ENCODE peak calls at places on chromosomes 12 and 14, in five cellular contexts. R is astrocyte of the cerebellum, P is heart left ventricle, T is fibroblast of pulmonary artery, D is fibroblast of mammary gland. Y is an unnamed sample.

GRCh38 chr14:76919811-76920571 is 93.8 kb downstream of the LRRC74A start:
- DNase-seq in R (no peak), P (peak; percentile 60), T (peak; percentile 96), D (peak; percentile 56), Y (no peak)

GRCh38 chr12:56377310-56377988 is 14.8 kb upstream of the APOF start:
- DNase-seq in R (no peak), P (no peak), T (peak; percentile 32), D (peak; percentile 55), Y (no peak)

GRCh38 chr12:32605326-32606095 is 73.6 kb upstream of the DNM1L start:
- DNase-seq in R (no peak), P (no peak), T (no peak), D (no peak), Y (no peak)

GRCh38 chr12:123149828-123150272 is 1.0 kb downstream of the PITPNM2 start:
- DNase-seq in R (no peak), P (no peak), T (no peak), D (no peak), Y (no peak)

GRCh38 chr14:50977863-50978520 is 33.7 kb upstream of the PYGL start:
- DNase-seq in R (no peak), P (no peak), T (no peak), D (no peak), Y (no peak)

GRCh38 chr12:101951002-101951670 is 73.8 kb downstream of the DRAM1 start:
- DNase-seq in R (no peak), P (no peak), T (no peak), D (no peak), Y (no peak)

GRCh38 chr14:76887196-76887595 is 61.0 kb downstream of the LRRC74A start:
- DNase-seq in R (no peak), P (peak; percentile 44), T (peak; percentile 18), D (peak; percentile 14), Y (no peak)

GRCh38 chr12:92538970-92539749 is 163.6 kb upstream of the PLEKHG7 start:
- DNase-seq in R (peak; percentile 8), P (peak; percentile 27), T (peak; percentile 95), D (peak; percentile 91), Y (no peak)

GRCh38 chr14:54815016-54815415 is 87.6 kb downstream of the GCH1 start:
- DNase-seq in R (no peak), P (no peak), T (peak; percentile 77), D (peak; percentile 80), Y (no peak)

GRCh38 chr14:92039073-92039719 is 663 bp downstream of the TRIP11 start:
- DNase-seq in R (peak; percentile 63), P (no peak), T (peak; percentile 76), D (peak; percentile 63), Y (no peak)

GRCh38 chr12:4771172-4771959 is 51.2 kb downstream of the GALNT8 start:
- DNase-seq in R (no peak), P (no peak), T (no peak), D (no peak), Y (no peak)

GRCh38 chr12:75099215-75099614 is 110.4 kb downstream of the KCNC2 start:
- DNase-seq in R (no peak), P (no peak), T (no peak), D (no peak), Y (no peak)

GRCh38 chr14:92426237-92426636 is 87.3 kb upstream of the RIN3 start:
- DNase-seq in R (peak; percentile 78), P (no peak), T (peak; percentile 53), D (peak; percentile 49), Y (no peak)

GRCh38 chr12:48973531-48973930 is 2.0 kb upstream of the WNT10B start:
- DNase-seq in R (no peak), P (no peak), T (no peak), D (peak; percentile 32), Y (no peak)

GRCh38 chr12:127819066-127819465 is 447.9 kb upstream of the TMEM132C start:
- DNase-seq in R (no peak), P (no peak), T (no peak), D (peak; percentile 32), Y (no peak)

GRCh38 chr12:76962099-76962498 is 83.3 kb upstream of the CSRP2 start:
- DNase-seq in R (no peak), P (no peak), T (no peak), D (no peak), Y (no peak)

GRCh38 chr12:7150356-7150755 is 20.2 kb downstream of the CLSTN3 start:
- DNase-seq in R (no peak), P (no peak), T (no peak), D (no peak), Y (no peak)

GRCh38 chr12:80356092-80356491 is 87.9 kb upstream of the PTPRQ start:
- DNase-seq in R (no peak), P (no peak), T (peak; percentile 48), D (peak; percentile 5), Y (no peak)

GRCh38 chr14:95683793-95684192 is 2.4 kb upstream of the TCL1B start:
- DNase-seq in R (no peak), P (no peak), T (no peak), D (peak; percentile 15), Y (no peak)

GRCh38 chr12:1277905-1278304 is 286.9 kb downstream of the ERC1 start:
- DNase-seq in R (no peak), P (no peak), T (no peak), D (no peak), Y (no peak)

GRCh38 chr12:85155791-85156190 is 119.6 kb downstream of the LRRIQ1 start:
- DNase-seq in R (peak; percentile 29), P (no peak), T (peak; percentile 42), D (peak; percentile 18), Y (no peak)
- TF ChIP-seq CTCF in R (no peak), P (no peak), T (peak; percentile 12), D (peak; percentile 15), Y (no peak)

DNA sequence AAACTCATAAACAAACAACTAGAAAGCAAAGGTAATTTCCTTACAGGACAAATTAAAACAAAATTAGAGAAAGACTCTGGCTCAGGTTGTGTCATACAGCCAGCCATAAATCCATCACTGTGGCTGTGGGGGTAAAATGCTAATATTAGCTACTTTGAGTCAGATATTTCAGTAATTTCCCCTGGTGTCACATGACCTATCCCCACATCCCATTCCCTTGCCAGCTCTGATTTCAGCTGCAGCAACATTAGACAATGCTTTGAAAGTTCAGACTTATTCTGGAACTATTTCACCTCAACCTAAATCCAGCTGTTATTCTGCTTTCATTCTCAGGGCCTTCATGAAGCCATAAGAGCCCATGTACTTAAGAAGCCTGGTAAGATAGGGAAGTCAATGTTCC is 55.3 kb downstream of the RPL10L start:
- DNase-seq in R (no peak), P (no peak), T (no peak), D (no peak), Y (no peak)
- TF ChIP-seq CTCF in R (no peak), P (no peak), T (no peak), D (no peak), Y (no peak)

DNA sequence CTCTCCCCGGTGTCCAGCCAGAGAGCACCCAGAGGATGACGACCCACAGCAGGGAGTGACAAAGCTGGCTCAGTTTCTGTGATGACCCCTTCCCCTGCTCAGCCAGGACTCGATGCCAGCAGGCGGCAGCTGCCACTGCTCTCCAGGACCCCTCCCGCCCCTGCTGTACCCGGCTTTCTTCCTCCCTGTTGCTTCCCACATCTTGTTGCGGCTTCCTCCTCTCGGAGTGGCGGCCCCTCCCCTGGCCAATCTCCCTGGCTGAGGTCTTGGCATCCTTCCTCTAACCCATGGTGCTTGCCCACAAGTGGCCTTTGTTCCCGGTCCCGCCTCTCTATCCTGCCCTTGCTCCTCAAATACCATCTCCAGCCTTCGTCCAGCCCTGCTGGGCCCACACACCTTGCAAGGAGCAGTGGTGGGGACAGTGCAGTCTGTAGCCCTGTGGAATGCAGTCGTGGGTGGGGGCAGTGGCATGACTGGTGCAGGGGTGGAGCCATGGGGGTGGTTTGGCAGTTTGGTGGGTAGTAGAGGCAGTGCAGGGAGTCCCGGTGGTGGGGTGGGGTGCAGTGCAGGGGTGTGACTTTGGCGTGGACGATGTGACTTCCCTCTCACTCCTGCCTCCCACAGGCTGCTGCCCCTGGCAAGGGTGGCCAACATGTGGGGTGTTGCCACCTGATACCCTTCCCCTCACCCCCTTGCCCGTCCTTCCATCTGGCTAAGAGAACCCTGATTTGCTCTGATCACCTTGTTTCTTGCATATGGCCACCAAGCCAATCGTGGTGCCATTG is 16.3 kb upstream of the BEGAIN start:
- DNase-seq in R (no peak), P (no peak), T (no peak), D (no peak), Y (no peak)
- TF ChIP-seq CTCF in R (no peak), P (no peak), T (no peak), D (no peak), Y (no peak)

GRCh38 chr14:60332046-60332399 is 83.0 kb downstream of the PPM1A start:
- DNase-seq in R (no peak), P (no peak), T (no peak), D (no peak), Y (no peak)

GRCh38 chr14:60332869-60333268 is 83.8 kb downstream of the PPM1A start:
- DNase-seq in R (no peak), P (no peak), T (no peak), D (no peak), Y (no peak)

GRCh38 chr14:60328588-60328987 is 79.6 kb downstream of the PPM1A start:
- DNase-seq in R (no peak), P (no peak), T (no peak), D (no peak), Y (no peak)

GRCh38 chr14:60327447-60328331 is 78.7 kb downstream of the PPM1A start:
- DNase-seq in R (no peak), P (peak; percentile 28), T (peak; percentile 15), D (peak; percentile 41), Y (no peak)

DNA sequence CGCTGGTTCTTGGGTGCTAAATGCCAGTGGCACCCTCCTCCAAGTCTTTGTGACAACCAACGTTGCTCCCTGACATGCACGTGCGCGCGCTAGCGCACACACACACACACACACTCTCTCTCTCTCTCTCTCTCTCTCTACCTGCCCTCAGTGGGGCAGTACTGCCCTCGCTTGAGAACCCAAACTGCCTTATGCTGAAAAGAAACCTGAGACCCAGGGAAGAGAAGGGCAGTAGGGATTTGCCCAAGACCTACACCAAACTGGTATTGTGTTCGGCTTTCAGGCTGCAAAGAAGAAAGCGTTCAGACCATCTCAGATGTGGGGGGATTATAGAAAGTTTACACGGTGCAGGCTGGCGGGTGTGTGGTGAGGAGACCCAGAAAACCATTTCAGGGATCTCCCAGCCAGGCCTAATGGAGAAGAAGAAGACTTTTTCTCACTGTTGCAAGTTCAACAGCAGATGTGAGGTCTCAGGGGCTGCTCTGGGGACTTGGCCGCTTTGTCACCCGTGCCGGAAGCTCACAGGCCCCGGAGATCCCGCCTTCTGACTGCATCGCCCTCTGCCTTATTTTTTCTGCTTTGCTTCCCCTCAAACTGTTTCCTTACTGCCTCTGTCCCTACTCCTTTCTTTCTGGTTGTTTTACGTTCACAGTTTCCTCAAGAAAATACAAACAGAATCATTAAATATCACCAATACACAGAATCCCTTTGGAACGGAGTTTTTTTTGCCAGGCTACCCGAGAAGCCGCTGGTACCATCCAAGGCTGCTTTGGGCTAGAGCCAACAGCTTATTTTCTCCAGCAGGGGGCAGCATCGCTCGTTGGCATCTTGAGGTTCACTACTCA is 82.4 kb downstream of the PPM1A start:
- DNase-seq in R (no peak), P (peak; percentile 37), T (peak; percentile 55), D (peak; percentile 46), Y (peak; percentile 62)
- TF ChIP-seq CTCF in R (peak; percentile 64), P (peak; percentile 71), T (peak; percentile 67), D (peak; percentile 69), Y (peak; percentile 88)

DNA sequence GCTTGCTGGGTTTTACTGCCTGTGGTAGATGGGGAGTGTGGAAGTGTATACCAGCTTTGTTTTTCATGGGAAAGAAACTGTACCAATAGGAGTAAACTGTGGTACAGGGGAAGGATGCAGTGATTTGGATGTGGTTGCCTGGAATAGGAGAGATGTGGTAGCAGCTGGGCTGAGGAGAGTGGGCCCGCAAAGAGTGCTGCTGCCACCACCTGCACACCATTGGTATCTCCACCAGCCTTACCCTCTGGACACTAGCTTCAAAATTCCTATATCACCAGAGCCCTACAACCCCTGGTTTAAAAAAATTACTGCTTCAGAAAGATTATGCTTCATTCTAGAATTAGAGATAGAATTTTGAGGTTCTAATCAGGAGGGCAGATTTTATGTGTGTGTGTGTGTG is 53.6 kb downstream of the AKAP6 start:
- DNase-seq in R (peak; percentile 20), P (no peak), T (peak; percentile 41), D (peak; percentile 41), Y (no peak)
- TF ChIP-seq CTCF in R (peak; percentile 74), P (peak; percentile 41), T (peak; percentile 51), D (peak; percentile 63), Y (no peak)

Y was measured in natural killer cell.